ENCODE peak calls at places on chromosomes 4 and X, in nine cellular contexts. A is activated T-cell treated with anti-CD3 and anti-CD28 coated beads for 1 hour, O is GM12865, P is heart left ventricle, B is mesenchymal stem cell, N is PC-3, H is A172, T is frontal cortex, E is occipital lobe. K is an unnamed sample.

GRCh38 chrX:150508461-150509367 is 59.7 kb upstream of the MTM1 start:
- DNase-seq in N (no peak), P (peak; percentile 56), B (no peak), E (peak; percentile 24), T (peak; percentile 35), O (no peak), H (no peak), A (no peak), K (peak; percentile 87)

GRCh38 chr4:88893961-88894360 is 163.0 kb downstream of the FAM13A start:
- DNase-seq in O (no peak), A (no peak), T (no peak), B (no peak), P (no peak), H (no peak), N (peak; percentile 16), E (no peak), K (no peak)

GRCh38 chr4:90234916-90235547 is 107.8 kb downstream of the CCSER1 start:
- DNase-seq in T (no peak), O (no peak), E (no peak), H (no peak), B (no peak), N (no peak), P (peak; percentile 51), A (no peak), K (no peak)

GRCh38 chrX:41029332-41029731 is 55.9 kb upstream of the USP9X start:
- DNase-seq in P (no peak), H (no peak), N (peak; percentile 55), B (peak; percentile 40), E (no peak), A (no peak), T (no peak), O (peak; percentile 1), K (no peak)

GRCh38 chr4:85812776-85813175 is 337.8 kb downstream of the ARHGAP24 start:
- DNase-seq in N (peak; percentile 5), O (no peak), E (no peak), P (no peak), H (no peak), T (no peak), B (no peak), A (no peak), K (no peak)

GRCh38 chr4:74555843-74556242 is 110.9 kb downstream of the AREG start:
- DNase-seq in A (no peak), H (no peak), T (no peak), E (no peak), N (no peak), B (no peak), O (no peak), P (no peak), K (no peak)

GRCh38 chr4:173747537-173748257 is 217.7 kb upstream of the HAND2 start:
- DNase-seq in O (no peak), E (no peak), T (no peak), A (no peak), N (no peak), H (no peak), P (no peak), B (no peak), K (no peak)

GRCh38 chr4:118035309-118035708 is 1.0 kb downstream of the NDST3 start:
- DNase-seq in P (no peak), B (no peak), O (no peak), T (no peak), A (no peak), E (no peak), N (no peak), H (no peak), K (no peak)

GRCh38 chr4:72842323-72842722 is 227.2 kb downstream of the COX18 start:
- DNase-seq in N (peak; percentile 47), E (no peak), P (no peak), B (no peak), T (no peak), O (no peak), A (no peak), H (no peak), K (no peak)

GRCh38 chr4:74793757-74794340 is 474 bp downstream of the BTC start:
- DNase-seq in B (peak; percentile 28), P (peak; percentile 14), A (no peak), T (peak; percentile 29), N (peak; percentile 63), O (peak; percentile 23), E (no peak), H (no peak), K (peak; percentile 51)

GRCh38 chrX:47863187-47863586 is 26.5 kb downstream of the ZNF81 start:
- DNase-seq in H (no peak), O (no peak), B (no peak), A (no peak), T (no peak), N (no peak), E (no peak), P (no peak), K (peak; percentile 32)

GRCh38 chr4:98110929-98111328 is 32.3 kb downstream of the STPG2 start:
- DNase-seq in P (no peak), N (no peak), H (no peak), E (no peak), T (no peak), B (no peak), O (no peak), A (no peak), K (no peak)

GRCh38 chr4:99755223-99755944 is 61.2 kb upstream of the DAPP1 start:
- DNase-seq in H (peak; percentile 55), E (no peak), O (no peak), T (no peak), N (peak; percentile 41), A (no peak), P (no peak), B (no peak), K (no peak)

GRCh38 chr4:16794816-16795445 is 103.5 kb downstream of the LDB2 start:
- DNase-seq in B (peak; percentile 59), O (peak; percentile 46), N (peak; percentile 45), E (peak; percentile 13), A (peak; percentile 14), P (peak; percentile 56), H (no peak), T (peak; percentile 12), K (peak; percentile 72)

GRCh38 chr4:89213382-89213701 is 94.3 kb downstream of the GPRIN3 start:
- DNase-seq in H (no peak), B (no peak), N (no peak), O (no peak), T (no peak), E (no peak), P (no peak), A (no peak), K (no peak)

GRCh38 chrX:13652256-13653021 is 502 bp upstream of the TCEANC start:
- DNase-seq in T (no peak), O (no peak), N (peak; percentile 88), P (no peak), B (peak; percentile 94), A (no peak), E (no peak), H (peak; percentile 95), K (no peak)

GRCh38 chr4:22607382-22607781 is 85.4 kb upstream of the GBA3 start:
- DNase-seq in E (no peak), T (no peak), O (peak; percentile 70), A (peak; percentile 6), P (peak; percentile 12), N (peak; percentile 62), H (peak; percentile 51), B (peak; percentile 28), K (peak; percentile 62)

GRCh38 chr4:2304877-2305561 is 43.1 kb upstream of the MXD4 start:
- DNase-seq in A (no peak), E (no peak), T (no peak), B (no peak), O (no peak), H (no peak), P (no peak), N (no peak), K (no peak)

GRCh38 chr4:29037501-29037900 is 1682.7 kb upstream of the PCDH7 start:
- DNase-seq in A (no peak), N (no peak), E (no peak), P (no peak), H (no peak), O (no peak), B (no peak), T (no peak), K (no peak)

GRCh38 chr4:8069102-8069752 is 89.4 kb downstream of the ABLIM2 start:
- DNase-seq in B (no peak), T (no peak), E (no peak), A (no peak), N (no peak), P (no peak), O (no peak), H (no peak), K (no peak)

GRCh38 chr4:138494931-138495330 is 252.8 kb upstream of the SLC7A11 start:
- DNase-seq in B (peak; percentile 38), P (no peak), T (no peak), N (peak; percentile 48), O (peak; percentile 33), A (no peak), H (peak; percentile 4), E (peak; percentile 11), K (no peak)

GRCh38 chrX:54288989-54289388 is 68.9 kb downstream of the WNK3 start:
- DNase-seq in A (no peak), B (no peak), E (peak; percentile 0), H (no peak), P (no peak), O (no peak), T (no peak), N (no peak), K (no peak)

GRCh38 chrX:38279188-38279587 is 48.1 kb downstream of the RPGR start:
- DNase-seq in H (no peak), O (no peak), P (no peak), B (no peak), T (no peak), E (no peak), A (no peak), N (no peak), K (no peak)

GRCh38 chr4:169109276-169109675 is 99.2 kb upstream of the CBR4 start:
- DNase-seq in O (no peak), P (no peak), T (no peak), N (no peak), A (no peak), H (no peak), E (no peak), B (no peak), K (no peak)

GRCh38 chrX:152733261-152733975 is at the start of the genes CSAG1 and MAGEA12:
- DNase-seq in E (no peak), H (no peak), T (no peak), B (no peak), A (no peak), P (no peak), O (no peak), N (no peak), K (no peak)

GRCh38 chr4:87196927-87197326 is 23.5 kb downstream of the KLHL8 start:
- DNase-seq in O (no peak), N (no peak), P (no peak), T (no peak), E (no peak), H (no peak), A (no peak), B (no peak), K (no peak)

GRCh38 chr4:164779811-164780216 is 25.9 kb downstream of the SMIM31 start:
- DNase-seq in O (peak; percentile 73), T (peak; percentile 29), P (no peak), E (peak; percentile 1), H (peak; percentile 26), B (peak; percentile 43), N (peak; percentile 48), A (no peak), K (peak; percentile 46)

GRCh38 chr4:11259837-11260236 is 168.9 kb downstream of the HS3ST1 start:
- DNase-seq in N (no peak), H (no peak), T (no peak), O (no peak), E (no peak), P (no peak), A (no peak), B (no peak), K (no peak)

GRCh38 chrX:150018931-150019331 is 80.6 kb upstream of the EOLA2 start:
- DNase-seq in O (no peak), N (no peak), P (no peak), B (peak; percentile 63), E (no peak), A (no peak), T (no peak), H (no peak), K (no peak)

GRCh38 chrX:10007604-10008003 is 40.4 kb downstream of the CLDN34 start:
- DNase-seq in E (no peak), B (peak; percentile 59), A (no peak), N (no peak), O (no peak), T (no peak), P (no peak), H (no peak), K (no peak)

GRCh38 chr4:2290974-2291704 is 29.2 kb upstream of the MXD4 start:
- DNase-seq in A (peak; percentile 53), E (peak; percentile 55), O (peak; percentile 55), N (no peak), H (no peak), T (no peak), P (no peak), B (no peak), K (peak; percentile 51)